ENCODE peak calls at places on chromosomes 4 and X, in four cellular contexts. One of them, this sample, is unnamed.

GRCh38 chr4:138967313-138967712 is 48.3 kb upstream of the NOCT start:
- DNase-seq in K562: no peak
- DNase-seq in H1: no peak
- DNase-seq in HepG2: peak
- DNase-seq in this sample: peak

GRCh38 chr4:114561590-114561989 is 37.0 kb upstream of the UGT8 start:
- DNase-seq in K562: no peak
- DNase-seq in H1: no peak
- DNase-seq in HepG2: no peak
- DNase-seq in this sample: no peak

GRCh38 chr4:68369474-68369805 is 19.6 kb upstream of the YTHDC1 start:
- DNase-seq in K562: no peak
- DNase-seq in H1: no peak
- DNase-seq in HepG2: no peak
- DNase-seq in this sample: no peak

GRCh38 chr4:2177443-2178093 is 64.4 kb downstream of the HAUS3 start:
- DNase-seq in K562: no peak
- DNase-seq in H1: no peak
- DNase-seq in HepG2: peak
- DNase-seq in this sample: no peak

GRCh38 chr4:177385576-177386320 is 56.5 kb downstream of the AGA start:
- DNase-seq in K562: no peak
- DNase-seq in H1: no peak
- DNase-seq in HepG2: no peak
- DNase-seq in this sample: no peak

GRCh38 chrX:128975716-128976115 is 547.6 kb downstream of the SMARCA1 start:
- DNase-seq in K562: peak
- DNase-seq in H1: peak
- DNase-seq in HepG2: peak
- DNase-seq in this sample: peak

GRCh38 chr4:101914761-101915160 is 124.2 kb downstream of the BANK1 start:
- DNase-seq in K562: no peak
- DNase-seq in H1: no peak
- DNase-seq in HepG2: no peak
- DNase-seq in this sample: no peak

GRCh38 chr4:73001885-73002284 is 67.6 kb downstream of the COX18 start:
- DNase-seq in K562: no peak
- DNase-seq in H1: no peak
- DNase-seq in HepG2: no peak
- DNase-seq in this sample: no peak

GRCh38 chr4:137819964-137820383 is 287.7 kb upstream of the PCDH18 start:
- DNase-seq in K562: peak
- DNase-seq in H1: peak
- DNase-seq in HepG2: peak
- DNase-seq in this sample: peak

GRCh38 chr4:125116431-125116830 is 198.3 kb upstream of the FAT4 start:
- DNase-seq in K562: no peak
- DNase-seq in H1: no peak
- DNase-seq in HepG2: no peak
- DNase-seq in this sample: no peak

GRCh38 chrX:2928583-2929434 is at the start of gene ARSD:
- DNase-seq in K562: no peak
- DNase-seq in H1: peak
- DNase-seq in HepG2: peak
- DNase-seq in this sample: peak

GRCh38 chr4:21347142-21347541 is 601.4 kb downstream of the KCNIP4 start:
- DNase-seq in K562: no peak
- DNase-seq in H1: no peak
- DNase-seq in HepG2: no peak
- DNase-seq in this sample: no peak

GRCh38 chrX:140123446-140123845 is 158.1 kb upstream of the CXorf66 start:
- DNase-seq in K562: no peak
- DNase-seq in H1: no peak
- DNase-seq in HepG2: no peak
- DNase-seq in this sample: no peak

GRCh38 chrX:23509256-23509655 is 158.0 kb upstream of the PRDX4 start:
- DNase-seq in K562: no peak
- DNase-seq in H1: no peak
- DNase-seq in HepG2: no peak
- DNase-seq in this sample: no peak

GRCh38 chr4:61086357-61086756 is 113.8 kb upstream of the ADGRL3 start:
- DNase-seq in K562: no peak
- DNase-seq in H1: no peak
- DNase-seq in HepG2: no peak
- DNase-seq in this sample: no peak

GRCh38 chr4:158170691-158171455 is 2.0 kb downstream of the GASK1B start:
- DNase-seq in K562: peak
- DNase-seq in H1: no peak
- DNase-seq in HepG2: peak
- DNase-seq in this sample: no peak

DNA sequence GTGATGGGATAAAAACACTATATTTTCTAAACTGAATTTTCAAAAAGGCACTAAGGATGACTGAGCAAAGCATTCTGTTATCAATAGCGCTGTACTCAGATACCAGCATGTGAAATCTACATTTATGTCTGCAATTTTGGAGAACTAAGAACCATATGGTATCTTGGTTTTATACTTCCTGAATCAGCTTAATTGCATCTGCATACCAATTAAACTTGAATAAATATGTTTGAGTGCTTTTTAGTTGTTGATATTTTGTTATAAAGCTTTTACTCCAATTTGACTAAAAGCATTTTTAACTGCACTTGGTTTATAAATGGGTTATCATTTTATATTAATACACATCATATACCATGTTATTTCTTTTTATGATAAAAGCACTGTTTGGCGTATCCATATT is 154.8 kb downstream of the CCSER1 start:
- DNase-seq in K562: no peak
- DNase-seq in H1: no peak
- DNase-seq in HepG2: no peak
- DNase-seq in this sample: no peak
- TF ChIP-seq CTCF in K562: no peak
- TF ChIP-seq CTCF in H1: no peak
- TF ChIP-seq CTCF in HepG2: no peak
- TF ChIP-seq CTCF in this sample: no peak

GRCh38 chrX:38561951-38562719 is 793 bp downstream of the TSPAN7 start:
- DNase-seq in K562: no peak
- DNase-seq in H1: no peak
- DNase-seq in HepG2: peak
- DNase-seq in this sample: no peak
- TF ChIP-seq MAX in K562: no peak
- TF ChIP-seq MAX in H1: no peak
- TF ChIP-seq MAX in HepG2: peak
- TF ChIP-seq MAX in this sample: no peak

GRCh38 chrX:4547218-4547836 is 833.9 kb upstream of the PRKX start:
- DNase-seq in K562: peak
- DNase-seq in H1: no peak
- DNase-seq in HepG2: peak
- DNase-seq in this sample: peak
- TF ChIP-seq PHF8 in K562: no peak
- TF ChIP-seq PHF8 in H1: no peak
- TF ChIP-seq PHF8 in HepG2: no peak
- TF ChIP-seq PHF8 in this sample: no peak

GRCh38 chr4:108172231-108172779 is 3.6 kb upstream of the LEF1 start:
- DNase-seq in K562: no peak
- DNase-seq in H1: no peak
- DNase-seq in HepG2: no peak
- DNase-seq in this sample: no peak
- TF ChIP-seq CTCF in K562: no peak
- TF ChIP-seq CTCF in H1: no peak
- TF ChIP-seq CTCF in HepG2: no peak
- TF ChIP-seq CTCF in this sample: no peak

GRCh38 chr4:74446193-74446868 is 1.4 kb downstream of the AREG start:
- DNase-seq in K562: no peak
- DNase-seq in H1: no peak
- DNase-seq in HepG2: no peak
- DNase-seq in this sample: no peak

GRCh38 chr4:74446896-74447295 is 2.0 kb downstream of the AREG start:
- DNase-seq in K562: no peak
- DNase-seq in H1: no peak
- DNase-seq in HepG2: no peak
- DNase-seq in this sample: no peak

GRCh38 chr4:74441744-74442143 is 3.2 kb upstream of the AREG start:
- DNase-seq in K562: no peak
- DNase-seq in H1: no peak
- DNase-seq in HepG2: no peak
- DNase-seq in this sample: no peak

GRCh38 chr4:74447636-74448233 is 2.8 kb downstream of the AREG start:
- DNase-seq in K562: no peak
- DNase-seq in H1: no peak
- DNase-seq in HepG2: no peak
- DNase-seq in this sample: no peak

DNA sequence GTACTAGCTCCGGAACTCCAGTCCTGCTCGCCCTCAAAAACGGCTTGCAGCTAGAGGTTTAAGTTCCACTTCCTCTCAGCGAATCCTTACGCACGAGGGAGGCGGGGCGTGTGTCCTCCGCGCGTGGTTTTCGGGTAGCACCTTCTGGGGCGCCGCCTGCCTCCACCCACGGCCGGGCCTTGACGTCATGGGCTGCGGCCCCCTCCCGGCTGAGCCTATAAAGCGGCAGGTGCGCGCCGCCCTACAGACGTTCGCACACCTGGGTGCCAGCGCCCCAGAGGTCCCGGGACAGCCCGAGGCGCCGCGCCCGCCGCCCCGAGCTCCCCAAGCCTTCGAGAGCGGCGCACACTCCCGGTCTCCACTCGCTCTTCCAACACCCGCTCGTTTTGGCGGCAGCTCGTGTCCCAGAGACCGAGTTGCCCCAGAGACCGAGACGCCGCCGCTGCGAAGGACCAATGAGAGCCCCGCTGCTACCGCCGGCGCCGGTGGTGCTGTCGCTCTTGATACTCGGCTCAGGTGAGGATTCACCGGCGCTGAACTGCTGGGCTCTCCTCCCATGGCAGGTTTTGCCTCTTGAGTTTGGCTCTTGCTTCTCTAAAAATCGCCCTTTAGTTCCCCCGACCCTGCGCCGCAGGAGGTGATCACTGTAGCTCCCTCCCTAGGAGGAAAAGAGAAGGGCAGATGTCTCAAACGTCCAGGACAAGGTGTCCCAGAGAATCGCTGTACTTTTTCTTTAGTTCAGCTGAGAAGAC is at the start of gene AREG:
- DNase-seq in K562: peak
- DNase-seq in H1: peak
- DNase-seq in HepG2: peak
- DNase-seq in this sample: peak
- TF ChIP-seq MAX in K562: peak
- TF ChIP-seq MAX in H1: peak
- TF ChIP-seq MAX in HepG2: peak
- TF ChIP-seq MAX in this sample: peak

GRCh38 chr4:154611833-154612232 is 623 bp downstream of the FGG start:
- DNase-seq in K562: no peak
- DNase-seq in H1: no peak
- DNase-seq in HepG2: no peak
- DNase-seq in this sample: no peak
- TF ChIP-seq PHF8 in K562: no peak
- TF ChIP-seq PHF8 in H1: no peak
- TF ChIP-seq PHF8 in HepG2: no peak
- TF ChIP-seq PHF8 in this sample: no peak

GRCh38 chrX:25721564-25721963 is 416.6 kb upstream of the MAGEB18 start:
- DNase-seq in K562: no peak
- DNase-seq in H1: no peak
- DNase-seq in HepG2: peak
- DNase-seq in this sample: peak
- TF ChIP-seq CTCF in K562: no peak
- TF ChIP-seq CTCF in H1: no peak
- TF ChIP-seq CTCF in HepG2: no peak
- TF ChIP-seq CTCF in this sample: peak

GRCh38 chr4:11599044-11599443 is 170.3 kb upstream of the HS3ST1 start:
- DNase-seq in K562: no peak
- DNase-seq in H1: no peak
- DNase-seq in HepG2: no peak
- DNase-seq in this sample: no peak
- TF ChIP-seq MAX in K562: no peak
- TF ChIP-seq MAX in H1: no peak
- TF ChIP-seq MAX in HepG2: no peak
- TF ChIP-seq MAX in this sample: no peak

GRCh38 chr4:78528327-78528726 is 23.2 kb upstream of the ANXA3 start:
- DNase-seq in K562: no peak
- DNase-seq in H1: no peak
- DNase-seq in HepG2: no peak
- DNase-seq in this sample: no peak
- TF ChIP-seq PHF8 in K562: no peak
- TF ChIP-seq PHF8 in H1: no peak
- TF ChIP-seq PHF8 in HepG2: no peak
- TF ChIP-seq PHF8 in this sample: no peak

DNA sequence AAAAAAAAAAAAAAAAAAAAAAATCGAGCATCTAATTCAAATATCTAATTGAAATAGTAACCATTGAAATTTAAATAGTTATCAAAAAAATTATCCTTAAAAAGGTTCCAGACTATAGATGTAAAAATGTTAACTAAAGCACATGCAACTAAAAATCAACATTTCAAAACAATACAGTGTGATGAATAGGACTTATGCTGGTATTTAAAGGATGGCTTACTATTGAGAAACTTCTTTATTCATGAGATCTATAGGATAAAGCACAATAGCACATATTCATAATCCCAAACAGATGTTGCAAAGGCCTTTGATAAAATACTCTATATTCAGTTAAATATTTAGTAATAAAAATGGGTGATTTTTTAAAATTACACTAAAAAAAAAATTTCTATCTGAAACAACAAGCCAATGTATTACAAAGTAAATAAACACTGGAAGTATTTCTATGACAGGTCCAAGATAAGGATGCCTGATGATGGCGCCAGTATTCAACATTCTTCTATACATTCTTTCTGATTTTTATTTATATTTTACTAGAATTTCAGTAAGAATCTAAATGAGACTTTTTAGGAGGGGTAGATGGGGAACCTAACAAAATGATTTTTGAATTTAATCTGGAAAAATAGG is 26.3 kb downstream of the DCLK2 start:
- DNase-seq in K562: no peak
- DNase-seq in H1: no peak
- DNase-seq in HepG2: no peak
- DNase-seq in this sample: no peak
- TF ChIP-seq CTCF in K562: no peak
- TF ChIP-seq CTCF in H1: no peak
- TF ChIP-seq CTCF in HepG2: no peak
- TF ChIP-seq CTCF in this sample: peak

This sample was measured in A549.